ENCODE peak calls at places on chromosomes 3 and 15, in four cellular contexts. O, R, V and H are unnamed samples.

GRCh38 chr3:174331095-174331802 is 527.9 kb upstream of the NAALADL2 start:
- DNase-seq in O (no peak), R (no peak), V (no peak), H (no peak)

GRCh38 chr15:52042051-52042851 is 23.2 kb downstream of the MAPK6 start:
- DNase-seq in O (no peak), V (no peak), R (no peak), H (no peak)

GRCh38 chr3:140416686-140417085 is 261.2 kb upstream of the TRIM42 start:
- DNase-seq in R (no peak), V (no peak), O (no peak), H (no peak)

GRCh38 chr15:100394726-100395125 is 53.0 kb upstream of the ADAMTS17 start:
- DNase-seq in V (no peak), O (no peak), R (no peak), H (no peak)

GRCh38 chr3:37287776-37288175 is 113.4 kb upstream of the LRRFIP2 start:
- DNase-seq in O (peak), R (peak), V (no peak), H (no peak)

GRCh38 chr3:131735121-131735520 is 232.3 kb upstream of the MRPL3 start:
- DNase-seq in O (peak), R (peak), V (no peak), H (no peak)

GRCh38 chr3:143165211-143165610 is 45.6 kb downstream of the CHST2 start:
- DNase-seq in O (no peak), V (no peak), R (no peak), H (no peak)

GRCh38 chr15:73972984-73973682 is 19.0 kb downstream of the STOML1 start:
- DNase-seq in R (peak), V (peak), O (peak), H (peak)

GRCh38 chr15:101502572-101503295 is 13.2 kb upstream of the PCSK6 start:
- DNase-seq in V (no peak), O (no peak), R (no peak), H (no peak)

GRCh38 chr3:134354612-134355275 is 19.5 kb downstream of the AMOTL2 start:
- DNase-seq in O (no peak), R (no peak), V (no peak), H (no peak)

GRCh38 chr15:66040211-66040892 is 171.1 kb downstream of the RAB11A start:
- DNase-seq in O (no peak), R (no peak), V (no peak), H (no peak)

GRCh38 chr3:58597770-58598310 is 20.6 kb upstream of the FAM107A start:
- DNase-seq in O (no peak), R (no peak), V (no peak), H (no peak)

GRCh38 chr15:69595009-69595825 is 142.6 kb downstream of the RPLP1 start:
- DNase-seq in V (no peak), O (no peak), R (no peak), H (no peak)

GRCh38 chr3:126618021-126618420 is 36.9 kb downstream of the TXNRD3 start:
- DNase-seq in O (peak), V (no peak), R (peak), H (no peak)

GRCh38 chr3:139710212-139710611 is 32.4 kb upstream of the NMNAT3 start:
- DNase-seq in V (no peak), O (no peak), R (no peak), H (no peak)

GRCh38 chr3:141045849-141046248 is 5.3 kb upstream of the SPSB4 start:
- DNase-seq in O (no peak), R (no peak), V (no peak), H (no peak)

GRCh38 chr3:11407644-11408043 is 135.4 kb downstream of the ATG7 start:
- DNase-seq in R (no peak), V (no peak), O (no peak), H (no peak)

GRCh38 chr15:67510597-67511225 is 10.2 kb upstream of the C15orf61 start:
- DNase-seq in R (peak), V (no peak), O (peak), H (no peak)

GRCh38 chr3:182445576-182445975 is 347.7 kb upstream of the ATP11B start:
- DNase-seq in V (no peak), R (no peak), O (no peak), H (no peak)

GRCh38 chr15:62141200-62141599 is 23.9 kb downstream of the C2CD4B start:
- DNase-seq in R (no peak), V (no peak), O (no peak), H (no peak)

GRCh38 chr15:99062226-99062625 is 42.7 kb upstream of the SYNM start:
- DNase-seq in O (no peak), R (no peak), V (no peak), H (no peak)

GRCh38 chr3:176174060-176174459 is 1023.2 kb downstream of the TBL1XR1 start:
- DNase-seq in V (no peak), O (no peak), R (no peak), H (no peak)

GRCh38 chr15:48794697-48795134 is 16.2 kb downstream of the CEP152 start:
- DNase-seq in V (no peak), O (peak), R (peak), H (peak)

GRCh38 chr3:193391902-193392301 is 13.3 kb upstream of the ATP13A5 start:
- DNase-seq in O (peak), V (no peak), R (peak), H (no peak)

GRCh38 chr15:86829251-86829650 is 749.6 kb downstream of the AGBL1 start:
- DNase-seq in R (no peak), V (no peak), O (no peak), H (no peak)

GRCh38 chr3:84959470-84960380 is 936 bp downstream of the CADM2 start:
- DNase-seq in R (no peak), O (no peak), V (no peak), H (no peak)

GRCh38 chr3:52093751-52094525 is 37.6 kb upstream of the DUSP7 start:
- DNase-seq in O (peak), R (no peak), V (no peak), H (no peak)

GRCh38 chr15:95888762-95889161 is 441.7 kb upstream of the NR2F2 start:
- DNase-seq in R (no peak), V (no peak), O (no peak), H (no peak)

GRCh38 chr3:112293368-112294321 is at the start of gene SLC9C1:
- DNase-seq in O (peak), V (peak), R (peak), H (peak)

GRCh38 chr15:63503739-63504246 is 600 bp upstream of the USP3 start:
- DNase-seq in O (peak), R (peak), V (peak), H (peak)

GRCh38 chr3:157393076-157393475 is 43.6 kb upstream of the PTX3 start:
- DNase-seq in V (no peak), O (peak), R (no peak), H (no peak)

GRCh38 chr15:31352283-31352880 is 25.7 kb downstream of the KLF13 start:
- DNase-seq in O (no peak), R (no peak), V (no peak), H (no peak)

GRCh38 chr15:31350771-31351170 is 24.1 kb downstream of the KLF13 start:
- DNase-seq in R (no peak), O (no peak), V (no peak), H (no peak)

GRCh38 chr15:31353931-31354330 is 27.3 kb downstream of the KLF13 start:
- DNase-seq in V (no peak), O (no peak), R (no peak), H (no peak)

GRCh38 chr15:31349233-31350141 is 22.9 kb downstream of the KLF13 start:
- DNase-seq in V (no peak), O (no peak), R (no peak), H (no peak)

DNA sequence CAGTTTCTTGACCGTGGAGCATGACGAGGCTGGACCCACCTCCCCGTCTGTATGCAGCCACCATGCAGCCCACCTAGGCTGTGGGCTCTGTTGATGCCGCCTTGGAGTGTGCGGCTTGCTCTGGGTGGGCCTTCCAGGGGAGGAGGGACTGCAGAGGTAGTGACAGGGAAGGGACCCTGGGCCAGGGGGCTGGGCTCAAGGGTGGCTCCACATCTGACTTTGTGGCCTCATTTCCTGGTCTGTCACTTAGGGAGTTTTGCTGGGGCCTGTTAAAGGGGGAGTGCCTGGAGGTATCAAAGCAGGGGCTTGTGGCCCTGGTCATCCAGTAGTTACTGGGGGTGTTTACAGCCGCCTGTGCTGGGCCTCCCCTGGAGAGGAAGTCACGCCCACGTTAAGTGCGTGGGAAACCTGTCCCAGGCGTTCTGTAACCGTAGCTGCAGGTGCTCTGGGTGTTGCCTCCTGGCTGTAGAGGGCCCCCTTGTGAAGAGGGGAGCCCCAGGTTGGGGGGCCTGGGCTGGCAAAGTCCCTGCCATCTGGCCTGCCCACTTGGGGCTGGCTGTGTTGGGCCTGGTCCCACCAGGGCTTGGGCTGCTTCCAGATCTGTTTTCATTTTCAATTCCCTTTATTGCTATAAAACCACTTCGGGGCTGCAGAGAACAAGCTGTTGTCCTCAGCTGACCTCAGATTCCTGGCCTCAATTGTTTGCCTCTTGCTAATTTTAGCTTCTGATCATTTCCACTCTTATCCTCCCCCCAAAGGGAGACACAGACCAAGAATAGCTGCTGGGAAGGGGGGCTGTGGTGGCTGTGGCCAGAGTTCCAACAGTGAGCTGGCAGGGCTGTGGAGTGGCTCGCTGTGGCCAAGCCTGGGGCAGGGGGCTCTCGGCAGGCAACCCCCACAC is 26.5 kb downstream of the KLF13 start:
- DNase-seq in R (no peak), V (no peak), O (peak), H (peak)
- H3K4me3 ChIP-seq in R (no peak), V (no peak), O (no peak), H (peak)

GRCh38 chr15:97959738-97960363 is 652 bp upstream of the ARRDC4 start:
- DNase-seq in V (no peak), O (no peak), R (no peak), H (no peak)

GRCh38 chr15:97961067-97961954 is 808 bp downstream of the ARRDC4 start:
- DNase-seq in R (peak), O (no peak), V (no peak), H (peak)

GRCh38 chr15:97963779-97964178 is 3.3 kb downstream of the ARRDC4 start:
- DNase-seq in O (no peak), V (no peak), R (no peak), H (no peak)

GRCh38 chr15:97962263-97962662 is 1.8 kb downstream of the ARRDC4 start:
- DNase-seq in V (no peak), R (no peak), O (no peak), H (no peak)

GRCh38 chr15:97960364-97961066 is at the start of gene ARRDC4:
- DNase-seq in O (peak), R (peak), V (peak), H (peak)
- H3K4me3 ChIP-seq in O (peak), R (peak), V (peak), H (peak)

GRCh38 chr3:48465531-48466378 is 19.2 kb downstream of the ATRIP start:
- DNase-seq in O (peak), V (peak), R (peak), H (peak)
- H3K4me3 ChIP-seq in O (peak), V (peak), R (peak), H (peak)

DNA sequence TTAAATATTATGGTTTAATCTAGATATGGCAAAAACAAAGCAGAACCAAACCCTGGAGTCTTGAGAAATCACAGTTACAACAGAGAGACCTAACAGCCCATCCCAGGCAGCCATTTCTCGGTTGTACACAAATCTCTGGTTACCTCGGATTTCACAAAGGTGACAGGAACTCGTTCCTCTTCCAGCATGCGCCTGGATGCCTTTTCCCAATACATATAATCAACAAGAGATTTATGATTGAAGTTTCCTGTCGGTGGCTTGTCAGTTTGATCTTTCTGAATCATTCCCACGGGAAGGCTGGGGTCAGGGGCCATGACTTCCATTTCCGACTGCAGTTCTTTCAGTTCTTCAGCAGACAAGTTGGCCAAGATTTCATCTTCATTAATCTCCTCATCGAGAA is 445 bp downstream of the LMOD3 start:
- DNase-seq in O (peak), R (no peak), V (no peak), H (no peak)
- H3K4me3 ChIP-seq in O (no peak), R (no peak), V (no peak), H (no peak)

GRCh38 chr3:165206454-165207266 is 10.5 kb upstream of the SLITRK3 start:
- DNase-seq in O (peak), V (peak), R (peak), H (no peak)
- H3K4me3 ChIP-seq in O (peak), V (peak), R (peak), H (no peak)

GRCh38 chr3:99635348-99635747 is 3.0 kb upstream of the COL8A1 start:
- DNase-seq in R (no peak), O (no peak), V (no peak), H (no peak)

GRCh38 chr3:99637041-99637380 is 1.4 kb upstream of the COL8A1 start:
- DNase-seq in V (peak), R (peak), O (peak), H (no peak)

GRCh38 chr3:99639579-99639978 is 1.2 kb downstream of the COL8A1 start:
- DNase-seq in R (no peak), V (no peak), O (peak), H (no peak)

GRCh38 chr3:99638244-99638948 is at the start of gene COL8A1:
- DNase-seq in V (no peak), O (peak), R (peak), H (no peak)

DNA sequence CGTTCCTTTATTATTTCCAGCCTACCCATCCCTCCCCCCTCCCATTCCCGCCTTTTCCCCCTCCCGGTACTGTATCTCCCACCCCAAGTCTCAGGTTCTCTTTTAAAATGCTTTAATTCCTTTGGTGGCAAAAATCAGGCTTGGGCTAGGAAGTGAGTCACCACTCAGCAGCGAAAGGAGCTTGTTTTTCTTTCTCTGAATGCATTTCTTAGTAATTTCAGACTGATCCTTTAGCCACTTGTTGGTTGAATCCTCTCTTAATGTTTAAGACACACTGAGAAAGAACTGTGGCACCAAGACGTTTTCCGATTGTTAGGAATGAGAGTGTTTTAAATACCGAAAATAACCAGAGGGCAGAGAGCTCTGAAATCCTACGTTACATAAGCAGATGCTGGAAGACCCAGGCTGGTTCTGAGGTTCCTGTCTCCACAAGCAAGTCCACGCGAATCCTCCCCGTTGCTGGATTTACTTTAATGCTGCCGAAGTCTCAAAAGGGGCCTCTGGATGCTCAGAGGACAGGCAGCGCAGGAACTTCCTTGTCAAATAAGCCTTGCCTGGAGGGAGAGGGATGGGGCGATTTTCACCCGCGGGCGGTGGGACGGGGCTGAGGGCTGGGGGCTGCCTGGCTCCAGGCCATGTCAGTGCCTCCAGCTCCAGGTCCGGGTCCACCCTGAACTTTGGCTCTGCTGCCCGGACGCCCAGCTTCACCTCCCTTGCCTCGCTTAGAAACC is 848 bp upstream of the COL8A1 start:
- DNase-seq in O (peak), R (peak), V (peak), H (no peak)
- H3K4me3 ChIP-seq in O (peak), R (peak), V (peak), H (no peak)

DNA sequence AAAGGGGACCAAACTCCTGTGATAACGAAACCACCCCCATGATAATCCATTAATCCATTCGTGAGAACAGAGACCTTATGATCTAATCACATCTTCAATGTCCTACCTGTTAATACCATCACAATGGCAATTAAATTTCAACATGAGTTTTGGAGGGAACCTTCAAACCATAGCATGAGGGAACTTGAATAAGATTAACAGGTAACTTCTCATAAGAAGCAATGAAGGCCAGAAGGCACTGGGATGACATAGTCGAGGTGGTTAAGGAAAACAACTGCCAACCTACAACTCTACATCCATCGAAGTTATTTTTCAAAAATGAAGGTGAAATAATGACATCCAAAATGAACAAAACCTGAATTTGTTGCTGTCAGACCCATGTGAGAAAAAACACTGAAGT is 478.9 kb downstream of the EDEM1 start:
- DNase-seq in R (no peak), O (no peak), V (no peak), H (no peak)
- H3K4me3 ChIP-seq in R (no peak), O (no peak), V (no peak), H (no peak)

DNA sequence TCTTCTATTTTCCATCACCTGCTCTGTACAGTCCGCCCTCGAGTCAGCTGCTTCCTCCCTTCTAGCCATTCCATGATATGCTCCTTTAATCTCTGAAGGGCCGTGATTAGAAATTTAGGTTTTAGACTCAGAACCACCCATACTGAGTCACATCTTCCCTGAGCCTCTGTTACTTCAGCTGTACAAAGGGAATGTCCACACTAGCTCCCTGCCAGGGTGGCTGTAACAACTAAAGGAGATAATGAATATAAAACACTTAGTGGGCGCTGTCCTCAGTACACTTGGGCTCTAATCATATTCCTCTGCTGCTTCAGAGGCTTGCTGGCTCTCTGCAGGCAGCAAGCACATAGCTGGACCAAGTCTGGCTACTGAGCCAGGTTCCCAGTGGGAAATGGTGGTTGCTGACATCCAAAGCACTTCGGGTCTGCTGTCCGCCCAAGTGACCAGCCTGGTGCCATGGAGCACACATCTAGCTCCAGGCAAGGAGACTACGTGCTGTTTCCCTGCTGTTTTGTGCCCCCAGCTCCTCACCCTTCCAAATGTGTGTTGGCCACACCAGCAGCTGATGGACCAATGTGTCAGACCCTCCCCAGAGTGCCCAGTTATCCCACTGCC is 901 bp upstream of the CHST14 start:
- DNase-seq in O (no peak), V (no peak), R (no peak), H (no peak)
- H3K4me3 ChIP-seq in O (no peak), V (peak), R (no peak), H (no peak)